ENCODE peak calls at places on chromosomes 5 and 9, in four cellular contexts. T is body of pancreas, G is endothelial cell of umbilical vein, W is thoracic aorta. U is an unnamed sample.

GRCh38 chr9:36765468-36766341 is 193.0 kb downstream of the MELK start:
- DNase-seq in T (peak; percentile 89), G (peak; percentile 8), W (no peak), U (peak; percentile 55)

GRCh38 chr5:54628049-54628448 is 110.5 kb downstream of the SNX18 start:
- DNase-seq in W (no peak), T (no peak), G (no peak), U (no peak)

GRCh38 chr5:178462846-178463245 is 127.3 kb downstream of the COL23A1 start:
- DNase-seq in G (no peak), W (no peak), T (no peak), U (no peak)

GRCh38 chr9:133779516-133780403 is 41.6 kb upstream of the SARDH start:
- DNase-seq in G (no peak), W (no peak), T (no peak), U (no peak)

GRCh38 chr5:34474573-34475021 is 181.5 kb upstream of the RAI14 start:
- DNase-seq in G (peak; percentile 64), T (peak; percentile 34), W (no peak), U (no peak)

GRCh38 chr9:76181781-76182180 is 212.4 kb downstream of the RFK start:
- DNase-seq in T (no peak), G (no peak), W (no peak), U (no peak)

GRCh38 chr9:69499401-69499800 is 172.8 kb downstream of the APBA1 start:
- DNase-seq in W (no peak), G (no peak), T (no peak), U (no peak)

GRCh38 chr9:34552606-34552981 is 29.8 kb upstream of the ENHO start:
- DNase-seq in T (no peak), G (no peak), W (no peak), U (no peak)

GRCh38 chr5:30981576-30981975 is 211.9 kb upstream of the CDH6 start:
- DNase-seq in T (no peak), G (no peak), W (no peak), U (no peak)

GRCh38 chr5:30894811-30895210 is 298.7 kb upstream of the CDH6 start:
- DNase-seq in T (no peak), G (no peak), W (no peak), U (no peak)

GRCh38 chr5:169647566-169647965 is 10.5 kb downstream of the DOCK2 start:
- DNase-seq in T (no peak), G (no peak), W (no peak), U (no peak)

GRCh38 chr9:133335924-133336811 is at the start of gene SURF6:
- DNase-seq in G (peak; percentile 89), T (peak; percentile 92), W (peak; percentile 69), U (peak; percentile 92)

GRCh38 chr9:79611091-79611614 is 39.4 kb downstream of the TLE4 start:
- DNase-seq in T (no peak), G (no peak), W (no peak), U (no peak)

GRCh38 chr5:169695025-169695625 is 58.0 kb downstream of the DOCK2 start:
- DNase-seq in W (no peak), T (no peak), G (no peak), U (no peak)

GRCh38 chr5:58466939-58467338 is 7.1 kb upstream of the PLK2 start:
- DNase-seq in T (no peak), W (no peak), G (peak; percentile 9), U (no peak)

GRCh38 chr9:749712-750111 is 91.8 kb upstream of the DMRT1 start:
- DNase-seq in G (no peak), W (no peak), T (no peak), U (no peak)

GRCh38 chr9:16543691-16544090 is 326.8 kb downstream of the BNC2 start:
- DNase-seq in T (no peak), W (no peak), G (no peak), U (no peak)

GRCh38 chr5:95631991-95632675 is 12.2 kb downstream of the GPR150 start:
- DNase-seq in W (no peak), T (peak; percentile 65), G (peak; percentile 68), U (peak; percentile 38)

GRCh38 chr5:129664336-129664937 is 83.5 kb upstream of the MINAR2 start:
- DNase-seq in T (peak; percentile 76), G (peak; percentile 80), W (no peak), U (peak; percentile 47)

GRCh38 chr5:18772475-18772874 is 1138.2 kb downstream of the TAF11L14 start:
- DNase-seq in G (no peak), T (peak; percentile 26), W (no peak), U (no peak)

GRCh38 chr9:88796947-88797346 is 194.3 kb upstream of the S1PR3 start:
- DNase-seq in G (no peak), W (no peak), T (no peak), U (no peak)

GRCh38 chr5:152505442-152506042 is 100.5 kb upstream of the NMUR2 start:
- DNase-seq in W (no peak), T (peak; percentile 68), G (peak; percentile 37), U (peak; percentile 37)

GRCh38 chr5:121731377-121731776 is 120.3 kb upstream of the FTMT start:
- DNase-seq in G (no peak), W (no peak), T (no peak), U (no peak)

DNA sequence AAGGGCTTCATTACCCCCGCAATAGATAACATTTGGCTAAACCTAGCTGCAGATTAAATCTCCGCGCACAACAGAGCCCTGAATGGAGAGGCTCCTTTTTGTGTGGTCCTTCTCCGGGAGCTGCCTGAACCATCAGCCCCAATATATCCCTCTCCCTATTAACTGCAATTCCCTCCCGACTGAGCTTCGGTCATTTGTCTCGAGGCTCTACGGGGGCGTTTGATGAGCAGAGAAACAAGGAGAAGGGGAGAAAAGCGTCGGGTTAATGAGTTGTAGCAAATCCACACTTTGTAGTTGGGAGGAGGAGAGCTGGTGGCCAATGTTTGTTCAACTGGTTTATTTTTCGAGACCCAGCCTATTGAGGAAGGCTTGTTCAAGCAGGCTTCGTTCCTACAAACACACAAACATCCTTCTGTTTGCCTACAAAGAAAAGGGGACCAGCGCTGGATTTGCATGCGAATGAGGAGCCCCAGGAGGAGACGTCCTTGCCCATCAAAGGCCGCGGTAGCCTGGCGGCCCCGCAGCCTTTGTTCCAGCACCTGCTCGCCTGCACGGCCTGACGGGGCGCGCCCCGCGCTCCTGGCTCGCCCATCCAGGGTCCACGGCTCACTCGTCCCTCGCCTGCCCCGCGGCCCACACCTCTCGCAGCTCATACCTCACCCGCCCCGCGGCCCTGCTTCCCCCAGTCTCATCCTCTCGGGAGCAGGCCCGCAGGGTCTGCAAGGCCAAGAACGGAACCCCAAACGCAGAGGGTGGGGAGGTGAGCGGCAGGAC is 4.7 kb downstream of the FOXD1 start:
- DNase-seq in G (no peak), T (no peak), W (no peak), U (no peak)
- H3K27me3 ChIP-seq in G (peaks cover 69% of the 10 kb centered on the region), T (peaks cover 67% of the 10 kb centered on the region), W (peaks cover 15% of the 10 kb centered on the region), U (peaks cover 11% of the 10 kb centered on the region)

GRCh38 chr9:117415584-117415937 is 704 bp upstream of the ASTN2 start:
- DNase-seq in W (no peak), T (no peak), G (no peak), U (no peak)
- H3K27me3 ChIP-seq in W (no peaks in the 10 kb centered on the region), T (peaks cover 5% of the 10 kb centered on the region), G (peaks cover 34% of the 10 kb centered on the region), U (peaks cover 22% of the 10 kb centered on the region)

DNA sequence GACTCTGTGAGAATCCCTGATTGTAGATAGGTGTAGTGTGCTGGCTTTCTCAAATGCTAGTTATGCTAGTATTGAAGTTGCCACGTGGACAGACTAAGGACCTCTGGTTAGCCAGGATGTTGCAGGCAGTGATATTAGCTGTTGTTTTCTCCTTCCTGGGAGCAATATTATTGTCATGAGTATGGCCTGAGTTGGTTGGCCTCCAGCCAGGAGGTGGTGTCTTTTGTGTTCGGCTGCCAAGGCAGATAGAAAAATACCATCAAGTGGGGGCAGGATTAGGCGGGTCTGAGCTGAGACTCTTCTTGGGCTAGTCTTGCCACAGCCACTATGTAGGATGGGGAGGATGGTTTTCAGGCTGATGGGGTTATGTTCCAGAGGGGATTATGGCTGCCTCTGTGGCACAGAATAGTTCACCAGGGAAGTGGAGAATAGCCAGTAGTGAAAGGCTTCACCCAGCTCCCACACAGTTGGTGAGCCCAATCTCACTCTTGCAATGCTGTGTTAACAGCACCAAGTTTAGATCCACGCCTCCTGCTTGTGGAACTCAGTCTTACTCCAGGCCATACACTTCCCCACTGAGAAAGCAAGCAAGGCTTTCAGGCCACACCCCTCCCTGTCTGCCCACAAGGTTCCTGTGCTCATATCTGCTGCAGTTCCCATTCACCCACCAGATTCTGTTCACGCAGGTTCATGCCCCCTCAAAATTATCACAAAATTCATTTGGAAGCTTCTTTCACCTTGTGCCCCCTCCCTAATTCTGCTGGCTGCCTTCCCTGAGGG is 31.2 kb downstream of the GHR start:
- DNase-seq in G (no peak), W (no peak), T (no peak), U (no peak)
- H3K27me3 ChIP-seq in G (no peaks in the 10 kb centered on the region), W (no peaks in the 10 kb centered on the region), T (no peaks in the 10 kb centered on the region), U (no peaks in the 10 kb centered on the region)

GRCh38 chr5:1381370-1382247 is 36.7 kb upstream of the CLPTM1L start:
- DNase-seq in G (no peak), W (no peak), T (no peak), U (no peak)

GRCh38 chr5:1380910-1381309 is 36.0 kb upstream of the CLPTM1L start:
- DNase-seq in W (no peak), T (no peak), G (no peak), U (no peak)

GRCh38 chr5:1383344-1383743 is 38.4 kb upstream of the CLPTM1L start:
- DNase-seq in G (no peak), W (no peak), T (no peak), U (no peak)

GRCh38 chr5:1383886-1384401 is 39.0 kb upstream of the CLPTM1L start:
- DNase-seq in T (no peak), G (no peak), W (no peak), U (no peak)

DNA sequence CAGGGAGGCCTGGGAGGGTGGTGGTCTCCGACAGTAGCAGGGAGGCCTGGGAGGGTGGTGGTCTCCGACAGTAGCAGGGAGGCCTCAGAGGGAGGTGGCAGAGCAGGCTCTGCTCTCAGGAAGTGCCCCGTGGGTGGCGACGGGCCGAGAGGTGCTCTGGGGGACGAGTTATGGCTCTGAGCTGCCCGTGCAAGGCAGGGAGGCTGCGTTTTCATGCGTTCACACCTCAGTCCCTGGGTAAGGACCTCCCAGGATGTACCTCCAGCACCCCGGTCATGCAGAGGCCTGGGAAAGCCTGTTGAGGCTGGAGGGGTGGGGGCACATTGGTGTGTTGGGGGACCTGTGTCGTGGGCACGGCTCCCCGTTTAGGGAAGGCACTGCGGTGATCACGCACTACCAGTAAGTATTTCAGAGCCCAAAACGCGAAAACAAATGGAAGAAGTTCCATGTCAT is 37.4 kb upstream of the CLPTM1L start:
- DNase-seq in W (no peak), G (no peak), T (no peak), U (no peak)
- H3K27me3 ChIP-seq in W (no peaks in the 10 kb centered on the region), G (peaks cover 7% of the 10 kb centered on the region), T (no peaks in the 10 kb centered on the region), U (no peaks in the 10 kb centered on the region)

DNA sequence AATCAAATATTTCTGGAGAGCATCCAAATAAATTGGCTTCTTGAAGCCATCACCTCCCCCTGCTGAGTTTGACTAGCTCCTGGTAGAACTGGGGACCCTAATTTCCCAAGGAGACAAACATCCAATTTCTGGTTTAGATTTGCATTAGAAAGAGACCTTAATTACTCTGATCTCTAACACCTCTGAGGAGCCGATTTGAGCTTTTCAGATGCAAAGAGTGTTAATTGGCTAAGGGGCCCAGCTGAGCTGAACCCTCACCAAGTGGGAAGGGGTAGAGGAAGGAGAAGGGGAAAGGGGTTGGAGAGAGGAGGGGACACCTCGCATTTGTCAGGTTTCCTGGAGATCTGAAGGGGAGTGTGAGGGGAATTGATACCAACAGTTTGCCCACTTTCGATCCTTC is 145.4 kb upstream of the SHB start:
- DNase-seq in G (no peak), T (no peak), W (no peak), U (no peak)
- H3K27me3 ChIP-seq in G (no peaks in the 10 kb centered on the region), T (no peaks in the 10 kb centered on the region), W (no peaks in the 10 kb centered on the region), U (no peaks in the 10 kb centered on the region)

DNA sequence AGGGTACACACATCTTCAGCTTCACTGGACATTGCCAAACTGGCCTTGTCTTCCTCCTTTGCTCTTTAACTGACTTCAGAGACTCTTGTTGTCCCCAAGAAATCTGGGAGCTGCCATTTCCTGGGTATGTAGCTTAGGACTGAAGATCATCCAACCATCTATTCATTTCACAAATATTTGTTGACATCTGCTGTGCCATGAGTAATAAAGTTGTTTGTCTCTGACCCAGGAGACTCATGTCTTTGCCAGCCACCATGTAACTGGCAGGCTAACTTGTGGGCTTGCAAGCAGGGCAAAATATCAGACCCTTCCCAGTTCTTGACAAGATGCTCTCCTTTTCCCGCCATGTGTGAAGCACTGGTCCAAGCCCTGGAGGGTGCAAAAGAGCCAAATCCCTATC is 17.1 kb upstream of the TOR1B start:
- DNase-seq in T (no peak), G (no peak), W (no peak), U (no peak)
- H3K27me3 ChIP-seq in T (no peaks in the 10 kb centered on the region), G (no peaks in the 10 kb centered on the region), W (no peaks in the 10 kb centered on the region), U (no peaks in the 10 kb centered on the region)